ENCODE peak calls at places on chromosomes 2 and 18, in seven cellular contexts. One of them, this sample, is unnamed.

GRCh38 chr2:46029332-46029811 is 267.8 kb upstream of the EPAS1 start:
- DNase-seq in IMR-90: peak
- DNase-seq in Panc1: no peak
- DNase-seq in fibroblast of lung: peak
- DNase-seq in SK-N-SH: no peak
- DNase-seq in lung: no peak
- DNase-seq in dorsolateral prefrontal cortex: no peak
- DNase-seq in this sample: no peak

GRCh38 chr2:79611448-79612016 is 98.7 kb downstream of the CTNNA2 start:
- DNase-seq in IMR-90: no peak
- DNase-seq in Panc1: no peak
- DNase-seq in fibroblast of lung: no peak
- DNase-seq in SK-N-SH: no peak
- DNase-seq in lung: no peak
- DNase-seq in dorsolateral prefrontal cortex: no peak
- DNase-seq in this sample: no peak

GRCh38 chr2:230921806-230922595 is 3.0 kb downstream of the GPR55 start:
- DNase-seq in IMR-90: no peak
- DNase-seq in Panc1: no peak
- DNase-seq in fibroblast of lung: peak
- DNase-seq in SK-N-SH: no peak
- DNase-seq in lung: no peak
- DNase-seq in dorsolateral prefrontal cortex: no peak
- DNase-seq in this sample: no peak

GRCh38 chr2:235493775-235494715 is at the start of gene AGAP1:
- DNase-seq in IMR-90: peak
- DNase-seq in Panc1: no peak
- DNase-seq in fibroblast of lung: peak
- DNase-seq in SK-N-SH: peak
- DNase-seq in lung: peak
- DNase-seq in dorsolateral prefrontal cortex: peak
- DNase-seq in this sample: peak

GRCh38 chr2:77631007-77631406 is 108.8 kb upstream of the LRRTM4 start:
- DNase-seq in IMR-90: no peak
- DNase-seq in Panc1: no peak
- DNase-seq in fibroblast of lung: no peak
- DNase-seq in SK-N-SH: no peak
- DNase-seq in lung: no peak
- DNase-seq in dorsolateral prefrontal cortex: no peak
- DNase-seq in this sample: no peak

GRCh38 chr2:25618676-25619075 is 54.7 kb downstream of the DTNB start:
- DNase-seq in IMR-90: peak
- DNase-seq in Panc1: peak
- DNase-seq in fibroblast of lung: peak
- DNase-seq in SK-N-SH: no peak
- DNase-seq in lung: no peak
- DNase-seq in dorsolateral prefrontal cortex: no peak
- DNase-seq in this sample: no peak

GRCh38 chr2:85888020-85888744 is 608 bp downstream of the ST3GAL5 start:
- DNase-seq in IMR-90: no peak
- DNase-seq in Panc1: no peak
- DNase-seq in fibroblast of lung: no peak
- DNase-seq in SK-N-SH: peak
- DNase-seq in lung: peak
- DNase-seq in dorsolateral prefrontal cortex: peak
- DNase-seq in this sample: peak

GRCh38 chr2:219384083-219384713 is 3.5 kb downstream of the DNPEP start:
- DNase-seq in IMR-90: no peak
- DNase-seq in Panc1: no peak
- DNase-seq in fibroblast of lung: no peak
- DNase-seq in SK-N-SH: no peak
- DNase-seq in lung: no peak
- DNase-seq in dorsolateral prefrontal cortex: no peak
- DNase-seq in this sample: no peak

GRCh38 chr18:57436193-57436964 is 1.2 kb downstream of the ONECUT2 start:
- DNase-seq in IMR-90: no peak
- DNase-seq in Panc1: no peak
- DNase-seq in fibroblast of lung: no peak
- DNase-seq in SK-N-SH: peak
- DNase-seq in lung: no peak
- DNase-seq in dorsolateral prefrontal cortex: no peak
- DNase-seq in this sample: no peak

GRCh38 chr18:68083131-68083530 is 566.6 kb upstream of the DSEL start:
- DNase-seq in IMR-90: peak
- DNase-seq in Panc1: no peak
- DNase-seq in fibroblast of lung: peak
- DNase-seq in SK-N-SH: no peak
- DNase-seq in lung: no peak
- DNase-seq in dorsolateral prefrontal cortex: no peak
- DNase-seq in this sample: no peak

GRCh38 chr2:97654324-97654723 is 8.5 kb downstream of the COX5B start:
- DNase-seq in IMR-90: no peak
- DNase-seq in Panc1: no peak
- DNase-seq in fibroblast of lung: no peak
- DNase-seq in SK-N-SH: no peak
- DNase-seq in lung: no peak
- DNase-seq in dorsolateral prefrontal cortex: peak
- DNase-seq in this sample: no peak

GRCh38 chr2:12288048-12288447 is 428.7 kb upstream of the TRIB2 start:
- DNase-seq in IMR-90: no peak
- DNase-seq in Panc1: no peak
- DNase-seq in fibroblast of lung: no peak
- DNase-seq in SK-N-SH: no peak
- DNase-seq in lung: no peak
- DNase-seq in dorsolateral prefrontal cortex: no peak
- DNase-seq in this sample: no peak

GRCh38 chr2:72917875-72918660 is 749 bp downstream of the EMX1 start:
- DNase-seq in IMR-90: no peak
- DNase-seq in Panc1: no peak
- DNase-seq in fibroblast of lung: no peak
- DNase-seq in SK-N-SH: peak
- DNase-seq in lung: no peak
- DNase-seq in dorsolateral prefrontal cortex: no peak
- DNase-seq in this sample: peak

GRCh38 chr2:29293830-29294438 is 178.7 kb downstream of the CLIP4 start:
- DNase-seq in IMR-90: peak
- DNase-seq in Panc1: no peak
- DNase-seq in fibroblast of lung: peak
- DNase-seq in SK-N-SH: no peak
- DNase-seq in lung: no peak
- DNase-seq in dorsolateral prefrontal cortex: no peak
- DNase-seq in this sample: no peak

GRCh38 chr2:84417453-84417852 is 41.6 kb downstream of the SUCLG1 start:
- DNase-seq in IMR-90: peak
- DNase-seq in Panc1: no peak
- DNase-seq in fibroblast of lung: peak
- DNase-seq in SK-N-SH: no peak
- DNase-seq in lung: no peak
- DNase-seq in dorsolateral prefrontal cortex: no peak
- DNase-seq in this sample: no peak

GRCh38 chr2:63053889-63054725 is 3.5 kb downstream of the OTX1 start:
- DNase-seq in IMR-90: no peak
- DNase-seq in Panc1: no peak
- DNase-seq in fibroblast of lung: no peak
- DNase-seq in SK-N-SH: peak
- DNase-seq in lung: no peak
- DNase-seq in dorsolateral prefrontal cortex: no peak
- DNase-seq in this sample: peak

GRCh38 chr18:56929861-56930260 is 217.0 kb upstream of the BOD1L2 start:
- DNase-seq in IMR-90: no peak
- DNase-seq in Panc1: no peak
- DNase-seq in fibroblast of lung: no peak
- DNase-seq in SK-N-SH: peak
- DNase-seq in lung: no peak
- DNase-seq in dorsolateral prefrontal cortex: peak
- DNase-seq in this sample: no peak

GRCh38 chr2:237201461-237202287 is 116.0 kb downstream of the COPS8 start:
- DNase-seq in IMR-90: peak
- DNase-seq in Panc1: no peak
- DNase-seq in fibroblast of lung: peak
- DNase-seq in SK-N-SH: no peak
- DNase-seq in lung: no peak
- DNase-seq in dorsolateral prefrontal cortex: no peak
- DNase-seq in this sample: no peak

GRCh38 chr2:128727914-128728313 is 409.2 kb upstream of the HS6ST1 start:
- DNase-seq in IMR-90: peak
- DNase-seq in Panc1: no peak
- DNase-seq in fibroblast of lung: peak
- DNase-seq in SK-N-SH: no peak
- DNase-seq in lung: no peak
- DNase-seq in dorsolateral prefrontal cortex: no peak
- DNase-seq in this sample: no peak

GRCh38 chr2:190932524-190932923 is 51.9 kb downstream of the GLS start:
- DNase-seq in IMR-90: no peak
- DNase-seq in Panc1: no peak
- DNase-seq in fibroblast of lung: no peak
- DNase-seq in SK-N-SH: no peak
- DNase-seq in lung: no peak
- DNase-seq in dorsolateral prefrontal cortex: no peak
- DNase-seq in this sample: no peak

GRCh38 chr18:6920099-6920955 is 190.8 kb downstream of the ARHGAP28 start:
- DNase-seq in IMR-90: peak
- DNase-seq in Panc1: peak
- DNase-seq in fibroblast of lung: peak
- DNase-seq in SK-N-SH: peak
- DNase-seq in lung: peak
- DNase-seq in dorsolateral prefrontal cortex: peak
- DNase-seq in this sample: peak

GRCh38 chr2:150271952-150272351 is 215.5 kb downstream of the RND3 start:
- DNase-seq in IMR-90: peak
- DNase-seq in Panc1: no peak
- DNase-seq in fibroblast of lung: peak
- DNase-seq in SK-N-SH: no peak
- DNase-seq in lung: no peak
- DNase-seq in dorsolateral prefrontal cortex: no peak
- DNase-seq in this sample: no peak

GRCh38 chr2:154898269-154898668 is 199.8 kb downstream of the KCNJ3 start:
- DNase-seq in IMR-90: no peak
- DNase-seq in Panc1: no peak
- DNase-seq in fibroblast of lung: no peak
- DNase-seq in SK-N-SH: no peak
- DNase-seq in lung: no peak
- DNase-seq in dorsolateral prefrontal cortex: no peak
- DNase-seq in this sample: no peak

GRCh38 chr2:238863231-238863630 is 15.3 kb downstream of the TWIST2 start:
- DNase-seq in IMR-90: no peak
- DNase-seq in Panc1: no peak
- DNase-seq in fibroblast of lung: no peak
- DNase-seq in SK-N-SH: no peak
- DNase-seq in lung: no peak
- DNase-seq in dorsolateral prefrontal cortex: no peak
- DNase-seq in this sample: no peak
- H3K27ac ChIP-seq in IMR-90: peak
- H3K27ac ChIP-seq in Panc1: peak
- H3K27ac ChIP-seq in fibroblast of lung: peak
- H3K27ac ChIP-seq in SK-N-SH: peak
- H3K27ac ChIP-seq in lung: no peak
- H3K27ac ChIP-seq in dorsolateral prefrontal cortex: no peak
- H3K27ac ChIP-seq in this sample: no peak

GRCh38 chr2:10285578-10286198 is 17.0 kb upstream of the HPCAL1 start:
- DNase-seq in IMR-90: peak
- DNase-seq in Panc1: no peak
- DNase-seq in fibroblast of lung: peak
- DNase-seq in SK-N-SH: peak
- DNase-seq in lung: peak
- DNase-seq in dorsolateral prefrontal cortex: peak
- DNase-seq in this sample: peak
- H3K4me3 ChIP-seq in IMR-90: no peak
- H3K4me3 ChIP-seq in Panc1: no peak
- H3K4me3 ChIP-seq in fibroblast of lung: no peak
- H3K4me3 ChIP-seq in SK-N-SH: no peak
- H3K4me3 ChIP-seq in lung: no peak
- H3K4me3 ChIP-seq in dorsolateral prefrontal cortex: no peak
- H3K4me3 ChIP-seq in this sample: no peak

GRCh38 chr2:19369341-19369955 is 11.0 kb upstream of the OSR1 start:
- DNase-seq in IMR-90: peak
- DNase-seq in Panc1: no peak
- DNase-seq in fibroblast of lung: peak
- DNase-seq in SK-N-SH: no peak
- DNase-seq in lung: no peak
- DNase-seq in dorsolateral prefrontal cortex: no peak
- DNase-seq in this sample: no peak
- TF ChIP-seq CTCF in IMR-90: peak
- TF ChIP-seq CTCF in Panc1: peak
- TF ChIP-seq CTCF in fibroblast of lung: peak
- TF ChIP-seq CTCF in SK-N-SH: peak
- TF ChIP-seq CTCF in lung: no peak
- TF ChIP-seq CTCF in dorsolateral prefrontal cortex: no peak
- TF ChIP-seq CTCF in this sample: peak

DNA sequence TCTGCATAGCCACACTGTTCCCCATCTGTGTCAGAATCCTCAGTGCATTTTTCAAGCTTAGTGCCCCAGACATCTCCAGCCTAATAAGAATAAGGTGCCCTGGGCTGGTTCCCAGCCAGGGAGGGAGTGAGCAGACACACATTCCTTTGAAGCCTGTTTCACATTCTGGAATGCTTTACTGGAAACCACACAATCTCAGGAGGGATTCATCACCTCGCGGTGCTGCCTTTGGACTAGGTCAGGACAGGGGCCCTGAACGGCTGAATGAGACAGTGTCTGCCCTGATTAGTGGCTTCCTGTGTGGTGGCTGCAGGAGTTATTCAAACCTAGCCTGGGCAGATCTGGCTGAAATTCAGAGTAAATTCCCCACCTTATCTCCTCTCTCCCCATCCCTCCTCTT is 108.0 kb upstream of the LDAH start:
- DNase-seq in IMR-90: peak
- DNase-seq in Panc1: no peak
- DNase-seq in fibroblast of lung: peak
- DNase-seq in SK-N-SH: no peak
- DNase-seq in lung: no peak
- DNase-seq in dorsolateral prefrontal cortex: no peak
- DNase-seq in this sample: no peak
- H3K27ac ChIP-seq in IMR-90: no peak
- H3K27ac ChIP-seq in Panc1: no peak
- H3K27ac ChIP-seq in fibroblast of lung: no peak
- H3K27ac ChIP-seq in SK-N-SH: peak
- H3K27ac ChIP-seq in lung: no peak
- H3K27ac ChIP-seq in dorsolateral prefrontal cortex: no peak
- H3K27ac ChIP-seq in this sample: no peak

This sample was measured in WERI-Rb-1.